ENCODE peak calls at places on chromosomes 5 and 9, in four cellular contexts. H is adipocyte, V is thyroid gland, P is left ventricle myocardium inferior. U is an unnamed sample.
A peak's percentile ranks its signal among the peaks of the same experiment; 100 is the strongest.

GRCh38 chr5:180491496-180491895 is 2.7 kb upstream of the CNOT6 start:
- DNase-seq in H (no peak), V (no peak), P (no peak), U (no peak)

GRCh38 chr9:128558431-128559310 is 6.3 kb downstream of the SPTAN1 start:
- DNase-seq in H (peak; percentile 86), V (peak; percentile 87), P (peak; percentile 86), U (no peak)

GRCh38 chr9:112757300-112757883 is 6.8 kb downstream of the SNX30 start:
- DNase-seq in H (no peak), V (no peak), P (no peak), U (no peak)

GRCh38 chr9:122051401-122052346 is 41.4 kb downstream of the TTLL11 start:
- DNase-seq in H (peak; percentile 26), V (no peak), P (no peak), U (no peak)

GRCh38 chr5:59256331-59256730 is 637.2 kb downstream of the PDE4D start:
- DNase-seq in H (no peak), V (no peak), P (no peak), U (no peak)

GRCh38 chr9:136923881-136924280 is 20.7 kb downstream of the FBXW5 start:
- DNase-seq in H (no peak), V (no peak), P (no peak), U (no peak)

GRCh38 chr5:173845321-173845720 is 42.8 kb upstream of the CPEB4 start:
- DNase-seq in H (no peak), V (no peak), P (no peak), U (no peak)

GRCh38 chr9:2126331-2126789 is 111.2 kb downstream of the SMARCA2 start:
- DNase-seq in H (peak; percentile 27), V (no peak), P (no peak), U (no peak)

GRCh38 chr9:35110327-35110758 is 5.3 kb downstream of the ATOSB start:
- DNase-seq in H (peak; percentile 67), V (peak; percentile 35), P (no peak), U (peak; percentile 95)

GRCh38 chr5:38420691-38421395 is 135.6 kb downstream of the LIFR start:
- DNase-seq in H (peak; percentile 85), V (peak; percentile 63), P (peak; percentile 42), U (no peak)

GRCh38 chr9:22401671-22402070 is 45.0 kb upstream of the DMRTA1 start:
- DNase-seq in H (peak; percentile 38), V (no peak), P (no peak), U (no peak)

GRCh38 chr9:115691097-115691496 is 462.5 kb upstream of the PAPPA start:
- DNase-seq in H (peak; percentile 94), V (no peak), P (no peak), U (no peak)

GRCh38 chr5:42487821-42488220 is 64.6 kb downstream of the GHR start:
- DNase-seq in H (no peak), V (no peak), P (no peak), U (no peak)

GRCh38 chr9:116360974-116361373 is 207.4 kb downstream of the PAPPA start:
- DNase-seq in H (peak; percentile 37), V (no peak), P (no peak), U (no peak)

GRCh38 chr9:90939367-90939766 is 137.7 kb downstream of the SYK start:
- DNase-seq in H (no peak), V (no peak), P (no peak), U (no peak)

GRCh38 chr9:137893670-137894069 is 16.1 kb downstream of the CACNA1B start:
- DNase-seq in H (no peak), V (no peak), P (no peak), U (no peak)

GRCh38 chr9:92686954-92687353 is 17.0 kb upstream of the IPPK start:
- DNase-seq in H (no peak), V (no peak), P (no peak), U (no peak)

GRCh38 chr5:43288269-43288831 is 24.9 kb downstream of the HMGCS1 start:
- DNase-seq in H (no peak), V (no peak), P (no peak), U (no peak)

GRCh38 chr5:162488077-162488476 is 420.5 kb downstream of the GABRG2 start:
- DNase-seq in H (no peak), V (no peak), P (no peak), U (no peak)

GRCh38 chr5:162485666-162486292 is 418.2 kb downstream of the GABRG2 start:
- DNase-seq in H (no peak), V (no peak), P (no peak), U (no peak)

GRCh38 chr5:162484095-162484494 is 416.5 kb downstream of the GABRG2 start:
- DNase-seq in H (no peak), V (no peak), P (no peak), U (no peak)
- H3K9me3 ChIP-seq in H (no peaks in the 10 kb centered on the region), V (no peaks in the 10 kb centered on the region), P (peaks cover 3% of the 10 kb centered on the region), U (no peaks in the 10 kb centered on the region)

DNA sequence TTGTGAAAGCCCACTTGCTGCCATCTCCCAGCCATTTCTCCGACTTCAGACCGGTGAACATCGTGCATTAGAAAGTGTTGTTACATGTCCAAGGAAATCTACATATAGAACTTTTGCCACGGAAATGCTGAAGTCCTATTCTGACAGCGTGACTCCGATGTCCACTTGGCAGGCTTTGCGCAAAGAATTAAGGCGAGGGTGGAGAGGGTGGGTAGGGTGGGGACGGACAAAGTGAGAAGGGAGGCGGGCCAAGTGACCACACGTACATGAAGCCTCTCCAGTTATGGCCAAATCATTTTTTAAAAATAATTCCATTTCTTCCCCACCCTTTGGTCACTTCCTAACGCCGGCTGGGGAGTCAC is 460 bp upstream of the ACO1 start:
- DNase-seq in H (no peak), V (no peak), P (no peak), U (no peak)
- H3K9me3 ChIP-seq in H (no peaks in the 10 kb centered on the region), V (no peaks in the 10 kb centered on the region), P (no peaks in the 10 kb centered on the region), U (no peaks in the 10 kb centered on the region)

DNA sequence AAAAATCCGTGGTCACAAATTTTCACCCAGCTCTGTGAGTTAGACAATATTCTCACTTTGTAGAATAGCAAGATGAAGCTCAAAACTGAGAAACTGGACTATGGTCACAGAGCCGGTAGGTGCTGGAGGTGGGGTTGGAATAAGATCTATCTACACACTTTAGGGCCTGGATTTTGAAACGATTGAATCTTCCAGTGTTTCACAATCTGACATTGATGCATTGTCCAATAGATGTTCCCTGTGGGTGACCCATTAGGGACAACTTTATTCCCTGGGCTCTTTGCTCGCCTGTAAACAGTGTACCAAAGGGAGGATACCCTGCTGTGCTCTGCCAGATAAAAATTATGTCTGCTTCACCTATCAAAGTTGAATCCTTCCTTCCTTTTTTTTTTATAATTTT is 145.4 kb upstream of the MPDZ start:
- DNase-seq in H (no peak), V (no peak), P (no peak), U (no peak)
- H3K9me3 ChIP-seq in H (no peaks in the 10 kb centered on the region), V (no peaks in the 10 kb centered on the region), P (no peaks in the 10 kb centered on the region), U (no peaks in the 10 kb centered on the region)

DNA sequence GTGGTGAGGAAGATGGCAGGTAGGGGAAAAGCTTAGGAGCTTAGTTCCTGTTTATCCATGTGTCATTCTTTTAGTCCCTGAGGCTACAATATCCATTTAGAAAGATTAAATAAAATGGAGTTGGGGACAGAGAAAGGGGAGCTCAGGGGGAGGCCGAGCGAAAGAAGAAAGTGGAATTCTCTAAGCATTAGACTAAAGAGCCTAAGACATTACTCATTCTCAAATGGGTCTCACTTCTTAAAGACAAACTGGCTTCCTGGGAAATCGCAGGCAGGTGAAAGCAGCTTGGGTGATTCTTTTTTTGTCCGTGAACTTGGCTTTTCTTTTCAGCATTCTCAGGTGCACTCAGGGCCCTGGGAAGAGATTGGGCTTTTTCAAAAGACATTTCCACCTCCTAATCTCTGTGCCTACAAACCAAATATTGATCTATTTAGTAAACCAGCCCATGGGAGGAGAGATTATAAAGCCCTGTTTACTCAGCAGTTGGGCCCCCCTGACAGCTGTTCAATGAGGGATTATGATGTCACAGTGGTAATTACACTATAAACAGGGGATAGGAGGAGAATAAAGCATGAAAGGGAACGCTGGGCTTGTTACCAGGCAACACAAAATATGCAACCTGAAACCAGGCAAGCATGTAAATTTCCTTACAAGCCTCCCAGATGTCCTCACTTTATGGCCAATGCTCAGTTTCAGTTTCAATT is 584.0 kb downstream of the ACTL7B start:
- DNase-seq in H (peak; percentile 94), V (no peak), P (no peak), U (no peak)
- H3K9me3 ChIP-seq in H (no peaks in the 10 kb centered on the region), V (no peaks in the 10 kb centered on the region), P (no peaks in the 10 kb centered on the region), U (no peaks in the 10 kb centered on the region)

GRCh38 chr5:1254196-1254595 is 29.0 kb downstream of the SLC6A18 start:
- DNase-seq in H (no peak), V (no peak), P (no peak), U (no peak)

GRCh38 chr5:1255081-1255561 is 29.9 kb downstream of the SLC6A18 start:
- DNase-seq in H (no peak), V (no peak), P (no peak), U (no peak)

GRCh38 chr5:1251678-1252580 is 26.7 kb downstream of the SLC6A18 start:
- DNase-seq in H (no peak), V (no peak), P (no peak), U (no peak)

GRCh38 chr5:1252681-1253080 is 27.5 kb downstream of the SLC6A18 start:
- DNase-seq in H (no peak), V (no peak), P (no peak), U (no peak)

GRCh38 chr5:1253456-1254105 is 28.4 kb downstream of the SLC6A18 start:
- DNase-seq in H (no peak), V (no peak), P (no peak), U (no peak)
- H3K9me3 ChIP-seq in H (no peaks in the 10 kb centered on the region), V (no peaks in the 10 kb centered on the region), P (no peaks in the 10 kb centered on the region), U (no peaks in the 10 kb centered on the region)

GRCh38 chr5:8984386-8984785 is 561.5 kb downstream of the SEMA5A start:
- DNase-seq in H (no peak), V (no peak), P (no peak), U (no peak)

GRCh38 chr5:8981496-8981895 is 564.4 kb downstream of the SEMA5A start:
- DNase-seq in H (peak; percentile 12), V (no peak), P (no peak), U (no peak)

GRCh38 chr5:8981016-8981415 is 564.9 kb downstream of the SEMA5A start:
- DNase-seq in H (no peak), V (no peak), P (no peak), U (no peak)
- H3K9me3 ChIP-seq in H (no peaks in the 10 kb centered on the region), V (no peaks in the 10 kb centered on the region), P (no peaks in the 10 kb centered on the region), U (no peaks in the 10 kb centered on the region)

DNA sequence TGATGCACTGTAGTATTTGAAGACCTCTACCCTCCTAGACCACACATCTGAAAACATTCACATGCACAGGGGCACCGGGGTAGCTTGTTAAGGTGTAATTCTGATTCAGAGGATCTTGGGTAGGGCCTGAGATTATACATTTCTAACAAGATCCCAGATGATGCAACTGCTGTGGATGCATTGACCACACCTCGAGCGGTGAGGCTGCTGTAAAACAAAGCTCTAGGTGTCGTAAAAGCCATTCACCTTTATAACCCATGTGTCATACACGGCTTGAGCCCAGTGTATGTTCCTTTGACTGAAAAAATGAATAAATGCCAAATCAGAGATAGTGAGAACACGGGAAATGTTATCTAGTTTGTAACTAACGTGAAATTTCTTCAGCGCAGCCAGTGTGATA is 1578.2 kb upstream of the WWC1 start:
- DNase-seq in H (no peak), V (no peak), P (no peak), U (no peak)
- H3K9me3 ChIP-seq in H (no peaks in the 10 kb centered on the region), V (no peaks in the 10 kb centered on the region), P (no peaks in the 10 kb centered on the region), U (no peaks in the 10 kb centered on the region)

GRCh38 chr5:141422742-141423291 is 2.0 kb downstream of the PCDHGA11 start:
- DNase-seq in H (no peak), V (no peak), P (no peak), U (no peak)

GRCh38 chr5:141413540-141414069 is 818 bp downstream of the PCDHGA10 start:
- DNase-seq in H (no peak), V (no peak), P (no peak), U (no peak)

GRCh38 chr5:141421489-141421855 is 621 bp downstream of the PCDHGA11 start:
- DNase-seq in H (no peak), V (no peak), P (no peak), U (no peak)

GRCh38 chr5:141420855-141421488 is at the start of gene PCDHGA11:
- DNase-seq in H (peak; percentile 50), V (peak; percentile 53), P (no peak), U (peak; percentile 34)

GRCh38 chr5:141419074-141419880 is 1.6 kb upstream of the PCDHGA11 start:
- DNase-seq in H (no peak), V (no peak), P (no peak), U (peak; percentile 34)
- H3K9me3 ChIP-seq in H (peaks cover 45% of the 10 kb centered on the region), V (no peaks in the 10 kb centered on the region), P (peaks cover 99% of the 10 kb centered on the region), U (peaks cover 83% of the 10 kb centered on the region)

U was measured in vagina.